ENCODE peak calls at places on chromosome 4, in nine cellular contexts. U, G, C, X, Q, B, E, J and V are unnamed samples.

GRCh38 chr4:58301384-58301783 is 1191.2 kb upstream of the IGFBP7 start:
- DNase-seq in X (peak), U (no peak), C (no peak), B (no peak), G (no peak), E (no peak), Q (no peak), J (no peak), V (no peak)

GRCh38 chr4:164215113-164215741 is 538.7 kb upstream of the SMIM31 start:
- DNase-seq in E (no peak), C (no peak), U (no peak), B (no peak), J (no peak), X (no peak), Q (no peak), G (no peak), V (no peak)

GRCh38 chr4:186017801-186018200 is 51.2 kb upstream of the TLR3 start:
- DNase-seq in J (no peak), U (no peak), C (no peak), B (no peak), X (no peak), Q (no peak), G (no peak), E (no peak), V (no peak)

GRCh38 chr4:2831611-2832308 is 11.9 kb upstream of the ADD1 start:
- DNase-seq in G (peak), X (no peak), U (no peak), J (no peak), C (peak), E (no peak), Q (no peak), B (no peak), V (no peak)

GRCh38 chr4:89064848-89065247 is 7.9 kb upstream of the FAM13A start:
- DNase-seq in U (no peak), E (no peak), Q (no peak), X (no peak), B (peak), J (no peak), C (no peak), G (no peak), V (no peak)

GRCh38 chr4:24210332-24210902 is 320.6 kb upstream of the PPARGC1A start:
- DNase-seq in G (peak), Q (peak), U (no peak), X (no peak), C (peak), B (peak), E (no peak), J (peak), V (peak)

GRCh38 chr4:99438578-99438875 is 3.4 kb upstream of the ADH7 start:
- DNase-seq in B (no peak), Q (no peak), X (no peak), J (no peak), C (no peak), U (no peak), G (no peak), E (no peak), V (no peak)

GRCh38 chr4:150072906-150073714 is 5.1 kb upstream of the DCLK2 start:
- DNase-seq in U (no peak), B (peak), G (no peak), E (no peak), J (peak), Q (no peak), X (no peak), C (no peak), V (peak)

GRCh38 chr4:125303058-125303457 is 11.7 kb upstream of the FAT4 start:
- DNase-seq in C (no peak), Q (no peak), X (no peak), B (peak), U (no peak), J (no peak), E (no peak), G (no peak), V (no peak)

GRCh38 chr4:4852591-4853362 is 6.7 kb upstream of the MSX1 start:
- DNase-seq in B (peak), J (peak), U (no peak), E (no peak), Q (peak), G (no peak), X (peak), C (peak), V (peak)

GRCh38 chr4:156971623-156972369 is at the start of gene PDGFC:
- DNase-seq in Q (peak), U (no peak), G (peak), J (no peak), X (peak), E (no peak), C (peak), B (peak), V (peak)

GRCh38 chr4:75953509-75953908 is 12.7 kb upstream of the NAAA start:
- DNase-seq in U (no peak), E (no peak), Q (no peak), C (no peak), G (no peak), B (no peak), J (no peak), X (no peak), V (no peak)

GRCh38 chr4:57078685-57079521 is 31.3 kb downstream of the IGFBP7 start:
- DNase-seq in Q (no peak), X (peak), G (peak), U (no peak), B (peak), J (no peak), C (no peak), E (no peak), V (peak)

GRCh38 chr4:52968696-52969095 is 106.6 kb downstream of the RASL11B start:
- DNase-seq in B (no peak), U (no peak), C (no peak), J (no peak), E (no peak), Q (no peak), G (no peak), X (no peak), V (no peak)

GRCh38 chr4:6169239-6169638 is 31.1 kb downstream of the JAKMIP1 start:
- DNase-seq in J (no peak), U (no peak), B (no peak), G (no peak), E (no peak), X (no peak), C (no peak), Q (no peak), V (no peak)

GRCh38 chr4:150280081-150280950 is 202.1 kb downstream of the DCLK2 start:
- DNase-seq in E (no peak), Q (no peak), C (no peak), J (peak), U (no peak), X (peak), G (no peak), B (peak), V (peak)

GRCh38 chr4:123667496-123667895 is 270.9 kb downstream of the SPRY1 start:
- DNase-seq in E (no peak), J (peak), U (no peak), C (no peak), X (no peak), G (no peak), Q (no peak), B (peak), V (peak)

GRCh38 chr4:59637596-59637995 is 1562.5 kb upstream of the ADGRL3 start:
- DNase-seq in Q (no peak), C (no peak), E (no peak), J (no peak), B (no peak), X (no peak), G (no peak), U (no peak), V (no peak)

GRCh38 chr4:164503874-164504273 is 250.1 kb upstream of the SMIM31 start:
- DNase-seq in J (no peak), U (no peak), G (no peak), X (no peak), C (no peak), E (no peak), Q (no peak), B (no peak), V (no peak)

GRCh38 chr4:89724716-89725115 is 112.2 kb downstream of the SNCA start:
- DNase-seq in C (no peak), G (no peak), E (no peak), J (peak), X (no peak), B (peak), U (no peak), Q (no peak), V (peak)

GRCh38 chr4:121484633-121485032 is 103.8 kb upstream of the QRFPR start:
- DNase-seq in J (peak), B (peak), G (peak), C (no peak), U (no peak), Q (no peak), E (no peak), X (peak), V (peak)

GRCh38 chr4:158327525-158327924 is 117.2 kb downstream of the TMEM144 start:
- DNase-seq in Q (no peak), J (no peak), E (no peak), G (no peak), C (no peak), U (no peak), B (no peak), X (peak), V (no peak)

GRCh38 chr4:7531640-7531994 is 96.9 kb upstream of the PSAPL1 start:
- DNase-seq in J (no peak), G (no peak), B (no peak), X (peak), U (no peak), E (no peak), C (no peak), Q (no peak), V (no peak)

GRCh38 chr4:150149381-150149780 is 71.1 kb downstream of the DCLK2 start:
- DNase-seq in J (no peak), B (peak), X (no peak), U (no peak), C (no peak), Q (no peak), E (no peak), G (no peak), V (no peak)

GRCh38 chr4:1756893-1757779 is 35.8 kb downstream of the TACC3 start:
- DNase-seq in Q (no peak), J (no peak), E (no peak), B (no peak), X (no peak), G (no peak), U (no peak), C (no peak), V (no peak)

GRCh38 chr4:2357821-2358745 is 60.4 kb downstream of the ZFYVE28 start:
- DNase-seq in J (no peak), G (peak), X (no peak), C (peak), Q (no peak), E (no peak), B (no peak), U (no peak), V (no peak)

GRCh38 chr4:99572527-99573240 is 1.9 kb upstream of the MTTP start:
- DNase-seq in X (no peak), U (no peak), J (no peak), C (no peak), Q (no peak), G (no peak), E (no peak), B (no peak), V (peak)

GRCh38 chr4:181566490-181566889 is 676.7 kb upstream of the TENM3 start:
- DNase-seq in J (peak), B (peak), Q (no peak), X (no peak), E (no peak), G (no peak), U (no peak), C (no peak), V (no peak)

DNA sequence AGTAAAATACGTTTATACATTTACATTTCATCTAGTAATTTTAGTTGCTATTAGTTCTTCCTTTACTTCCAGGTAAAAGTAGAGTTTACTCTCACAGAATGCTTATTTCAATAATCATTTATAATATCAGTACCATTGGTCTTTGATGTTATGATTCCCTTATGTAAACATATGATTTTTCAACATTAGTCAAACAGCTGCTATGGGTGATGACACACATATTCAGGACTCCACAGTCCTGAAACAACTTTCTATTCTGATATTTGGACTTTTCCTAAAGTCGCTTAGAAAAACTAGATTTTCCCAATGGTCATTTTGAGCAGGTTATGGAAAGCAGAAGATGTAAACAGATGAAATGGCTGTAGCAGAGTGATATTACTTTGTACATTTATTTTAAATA is 369.8 kb downstream of the UNC5C start:
- DNase-seq in U (no peak), J (no peak), G (no peak), B (no peak), E (no peak), X (no peak), Q (no peak), C (no peak), V (no peak)
- H3K27ac ChIP-seq in U (no peak), J (no peak), G (no peak), B (no peak), E (no peak), X (no peak), Q (no peak), C (no peak), V (no peak)

DNA sequence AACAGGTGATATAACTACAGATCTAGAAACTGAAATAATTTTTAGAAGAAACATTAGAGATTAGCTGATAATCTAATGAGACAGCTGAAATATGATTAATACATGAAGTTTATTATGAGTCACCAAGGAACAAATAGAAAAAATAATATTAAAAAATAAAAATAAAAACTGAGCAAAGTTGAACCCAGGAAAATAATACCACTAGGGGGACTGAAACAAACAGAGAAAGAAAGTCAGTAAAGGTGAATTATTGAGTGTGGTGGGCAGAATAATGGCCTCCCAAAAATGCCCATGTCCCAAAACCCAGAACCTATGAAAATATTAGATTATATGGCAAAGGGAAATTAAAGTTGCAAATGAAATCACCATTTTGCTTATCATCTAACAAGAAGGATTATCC is 820.7 kb upstream of the INTU start:
- DNase-seq in J (no peak), B (no peak), C (no peak), G (no peak), Q (no peak), X (no peak), U (no peak), E (no peak), V (no peak)
- TF ChIP-seq CTCF in J (no peak), B (no peak), C (no peak), G (no peak), Q (no peak), X (peak), U (no peak), E (no peak), V (no peak)

DNA sequence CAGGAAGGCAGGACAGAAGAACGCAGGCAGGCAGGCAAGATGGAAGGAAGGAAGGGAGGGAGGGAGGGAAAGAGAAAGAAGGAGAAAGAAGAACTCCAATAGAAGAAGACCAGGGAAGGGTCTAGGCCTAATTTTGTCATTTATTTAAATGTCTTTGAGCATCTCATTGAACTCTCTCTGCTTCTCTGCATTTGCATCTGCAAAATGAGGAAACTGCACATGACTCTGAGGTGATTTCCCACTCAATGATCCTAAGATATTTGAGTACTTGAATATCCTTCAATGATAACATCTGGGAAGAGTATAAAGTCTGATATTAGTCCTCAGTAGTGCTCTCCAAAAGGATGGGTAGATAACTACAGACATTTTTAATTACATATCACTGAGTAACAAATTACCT is 33.1 kb upstream of the RBPJ start:
- DNase-seq in C (no peak), X (no peak), J (no peak), B (no peak), Q (no peak), G (no peak), E (no peak), U (no peak), V (no peak)
- H3K27ac ChIP-seq in C (no peak), X (no peak), J (no peak), B (no peak), Q (no peak), G (peak), E (no peak), U (no peak), V (no peak)

GRCh38 chr4:106301393-106302084 is 14.5 kb downstream of the TBCK start:
- DNase-seq in E (no peak), G (no peak), U (no peak), X (no peak), C (no peak), B (peak), Q (no peak), J (no peak), V (no peak)

GRCh38 chr4:106306561-106306960 is 9.4 kb downstream of the TBCK start:
- DNase-seq in E (no peak), C (no peak), X (no peak), U (no peak), G (no peak), B (no peak), J (no peak), Q (no peak), V (no peak)

GRCh38 chr4:106305435-106306055 is 10.5 kb downstream of the TBCK start:
- DNase-seq in U (no peak), X (no peak), J (no peak), C (no peak), Q (no peak), E (no peak), G (no peak), B (no peak), V (no peak)

GRCh38 chr4:106303548-106303947 is 12.5 kb downstream of the TBCK start:
- DNase-seq in Q (no peak), B (no peak), X (no peak), J (no peak), E (no peak), U (no peak), C (no peak), G (no peak), V (no peak)

DNA sequence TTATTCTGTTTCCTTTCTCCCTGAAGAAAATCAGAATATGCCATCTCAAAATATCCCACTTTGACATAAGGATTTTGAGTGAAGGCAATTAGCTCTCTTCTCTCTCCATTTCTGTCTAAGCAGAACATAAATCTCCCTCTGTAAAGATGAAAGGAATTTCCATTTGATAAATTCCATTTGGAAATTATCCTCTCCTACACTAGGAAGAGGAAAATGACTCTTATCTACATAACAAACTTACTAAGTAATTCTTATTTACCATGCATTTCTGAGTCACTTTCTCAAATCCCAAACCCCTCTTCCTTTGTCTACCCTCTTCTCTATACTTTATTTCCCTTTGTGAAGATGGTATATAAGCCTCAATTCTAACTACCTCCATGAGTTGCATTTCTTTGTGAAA is 11.4 kb downstream of the TBCK start:
- DNase-seq in Q (no peak), X (no peak), C (no peak), J (no peak), B (no peak), U (no peak), G (no peak), E (no peak), V (no peak)
- TF ChIP-seq CTCF in Q (no peak), X (no peak), C (no peak), J (no peak), B (no peak), U (no peak), G (no peak), E (no peak), V (no peak)

GRCh38 chr4:153243464-153243863 is 39.2 kb downstream of the TRIM2 start:
- DNase-seq in J (no peak), B (no peak), C (no peak), E (no peak), X (no peak), U (no peak), G (no peak), Q (no peak), V (no peak)
- H3K27ac ChIP-seq in J (no peak), B (no peak), C (no peak), E (no peak), X (no peak), U (no peak), G (no peak), Q (no peak), V (no peak)

GRCh38 chr4:140595065-140595464 is 26.3 kb upstream of the UCP1 start:
- DNase-seq in G (no peak), E (no peak), C (no peak), Q (no peak), U (no peak), J (no peak), B (no peak), X (peak), V (peak)
- TF ChIP-seq CTCF in G (peak), E (no peak), C (no peak), Q (no peak), U (no peak), J (peak), B (no peak), X (peak), V (no peak)

DNA sequence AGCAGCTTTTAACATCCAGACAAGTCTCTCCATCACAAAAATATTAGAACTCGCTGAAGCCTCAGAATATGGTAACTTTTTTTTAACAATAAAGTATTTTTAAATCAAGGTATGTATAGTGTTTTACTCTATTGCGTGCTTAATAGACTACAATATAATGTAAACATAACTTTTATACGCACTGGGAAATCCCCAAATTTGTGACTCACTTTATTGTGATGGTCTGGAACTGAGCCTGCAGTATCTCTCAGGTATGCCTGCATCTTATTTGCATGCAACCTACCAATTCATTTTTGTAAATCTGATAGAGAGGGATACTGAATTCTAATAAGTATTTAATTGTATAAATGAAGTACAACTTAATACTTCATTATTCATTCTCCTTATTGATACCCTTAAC is 823.5 kb downstream of the ADGRL3 start:
- DNase-seq in G (no peak), Q (no peak), C (no peak), U (no peak), J (no peak), B (no peak), E (no peak), X (no peak), V (no peak)
- H3K27ac ChIP-seq in G (no peak), Q (no peak), C (no peak), U (no peak), J (no peak), B (no peak), E (no peak), X (no peak), V (no peak)

GRCh38 chr4:154545689-154546088 is 4.5 kb downstream of the PLRG1 start:
- DNase-seq in E (no peak), C (no peak), G (no peak), X (no peak), J (no peak), U (no peak), B (no peak), Q (no peak), V (no peak)
- TF ChIP-seq CTCF in E (no peak), C (no peak), G (no peak), X (no peak), J (peak), U (no peak), B (no peak), Q (no peak), V (no peak)